ENCODE peak calls at places on chromosome 18, in five cellular contexts. V, U, Y, J and C are unnamed samples.

GRCh38 chr18:28725876-28726275 is 548.9 kb upstream of the CDH2 start:
- DNase-seq in V (no peak), U (no peak), Y (no peak), J (no peak), C (no peak)

GRCh38 chr18:2889761-2890192 is 43.0 kb downstream of the EMILIN2 start:
- DNase-seq in V (no peak), U (no peak), Y (peak), J (no peak), C (no peak)

GRCh38 chr18:12304351-12305210 is 3.5 kb upstream of the TUBB6 start:
- DNase-seq in V (no peak), U (no peak), Y (no peak), J (no peak), C (no peak)

GRCh38 chr18:73258375-73259087 is 390.7 kb upstream of the NETO1 start:
- DNase-seq in V (no peak), U (no peak), Y (no peak), J (no peak), C (no peak)

GRCh38 chr18:21123290-21123926 is 11.8 kb upstream of the ROCK1 start:
- DNase-seq in V (no peak), U (no peak), Y (no peak), J (no peak), C (no peak)

GRCh38 chr18:8188196-8188595 is 421.0 kb upstream of the RAB12 start:
- DNase-seq in V (no peak), U (no peak), Y (peak), J (no peak), C (no peak)

GRCh38 chr18:5294618-5295230 is 802 bp downstream of the ZBTB14 start:
- DNase-seq in V (peak), U (peak), Y (peak), J (peak), C (no peak)

GRCh38 chr18:70322928-70323327 is 34.1 kb downstream of the SOCS6 start:
- DNase-seq in V (no peak), U (no peak), Y (peak), J (no peak), C (peak)

GRCh38 chr18:58766164-58766563 is 94.9 kb downstream of the MALT1 start:
- DNase-seq in V (no peak), U (no peak), Y (no peak), J (no peak), C (no peak)

GRCh38 chr18:69161383-69162028 is 239.2 kb upstream of the DOK6 start:
- DNase-seq in V (no peak), U (no peak), Y (peak), J (no peak), C (no peak)

GRCh38 chr18:41320090-41320489 is 634.9 kb upstream of the PIK3C3 start:
- DNase-seq in V (no peak), U (no peak), Y (no peak), J (no peak), C (no peak)

GRCh38 chr18:8609711-8610441 is 639 bp downstream of the RAB12 start:
- DNase-seq in V (peak), U (peak), Y (no peak), J (no peak), C (no peak)

GRCh38 chr18:77061946-77062517 is 70.6 kb downstream of the MBP start:
- DNase-seq in V (no peak), U (no peak), Y (no peak), J (no peak), C (no peak)

GRCh38 chr18:46097378-46097852 is 681 bp downstream of the ATP5F1A start:
- DNase-seq in V (no peak), U (no peak), Y (no peak), J (no peak), C (no peak)

GRCh38 chr18:54561864-54562263 is 29.2 kb upstream of the DYNAP start:
- DNase-seq in V (no peak), U (no peak), Y (no peak), J (no peak), C (no peak)

GRCh38 chr18:21112140-21112473 is 494 bp upstream of the ROCK1 start:
- DNase-seq in V (no peak), U (no peak), Y (no peak), J (no peak), C (no peak)

GRCh38 chr18:58303363-58303762 is 259.3 kb downstream of the NEDD4L start:
- DNase-seq in V (no peak), U (no peak), Y (no peak), J (no peak), C (no peak)

GRCh38 chr18:11955299-11956029 is 25.8 kb upstream of the IMPA2 start:
- DNase-seq in V (no peak), U (peak), Y (peak), J (no peak), C (peak)

GRCh38 chr18:22827216-22827615 is 105.9 kb upstream of the RBBP8 start:
- DNase-seq in V (no peak), U (no peak), Y (peak), J (no peak), C (no peak)

GRCh38 chr18:64115906-64116305 is 33.0 kb downstream of the LINC00305 start:
- DNase-seq in V (no peak), U (no peak), Y (no peak), J (no peak), C (peak)

GRCh38 chr18:23107718-23108117 is 27.6 kb upstream of the CABLES1 start:
- DNase-seq in V (no peak), U (no peak), Y (no peak), J (no peak), C (no peak)

GRCh38 chr18:73683618-73684238 is 463.9 kb downstream of the FBXO15 start:
- DNase-seq in V (no peak), U (no peak), Y (peak), J (no peak), C (no peak)

GRCh38 chr18:9743200-9744016 is 35.3 kb downstream of the RAB31 start:
- DNase-seq in V (no peak), U (no peak), Y (peak), J (no peak), C (peak)
- H3K4me3 ChIP-seq in V (peak), U (peak), Y (no peak), J (peak), C (no peak)

DNA sequence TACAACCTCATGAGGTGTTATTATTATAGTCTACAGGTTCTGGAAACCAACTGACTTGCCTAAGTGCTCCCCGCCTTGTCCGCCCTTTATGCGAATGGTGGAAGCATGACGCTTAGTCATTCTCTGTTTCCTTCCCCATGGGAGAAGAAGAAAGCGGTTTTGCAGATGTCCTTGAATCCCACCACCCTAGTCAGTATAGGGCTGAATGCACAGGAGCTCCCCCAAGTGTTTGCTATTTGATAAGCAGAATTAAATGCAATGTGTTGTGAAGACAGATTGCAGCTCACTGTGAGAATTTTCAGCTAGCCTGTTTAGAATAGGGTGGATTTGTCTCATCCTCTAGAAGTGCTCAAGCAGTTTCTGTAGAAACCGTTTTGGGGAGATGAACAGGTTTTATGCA is 652.0 kb downstream of the DCC start:
- DNase-seq in V (no peak), U (no peak), Y (no peak), J (no peak), C (no peak)
- TF ChIP-seq CTCF in V (peak), U (peak), Y (no peak), J (no peak), C (peak)

GRCh38 chr18:79804130-79804772 is 6.5 kb downstream of the KCNG2 start:
- DNase-seq in V (no peak), U (peak), Y (no peak), J (no peak), C (no peak)

GRCh38 chr18:79803611-79804051 is 5.9 kb downstream of the KCNG2 start:
- DNase-seq in V (no peak), U (peak), Y (no peak), J (no peak), C (no peak)

GRCh38 chr18:79806976-79807841 is 9.5 kb downstream of the KCNG2 start:
- DNase-seq in V (no peak), U (peak), Y (no peak), J (no peak), C (no peak)

GRCh38 chr18:79805926-79806487 is 8.3 kb downstream of the KCNG2 start:
- DNase-seq in V (no peak), U (peak), Y (no peak), J (no peak), C (no peak)

DNA sequence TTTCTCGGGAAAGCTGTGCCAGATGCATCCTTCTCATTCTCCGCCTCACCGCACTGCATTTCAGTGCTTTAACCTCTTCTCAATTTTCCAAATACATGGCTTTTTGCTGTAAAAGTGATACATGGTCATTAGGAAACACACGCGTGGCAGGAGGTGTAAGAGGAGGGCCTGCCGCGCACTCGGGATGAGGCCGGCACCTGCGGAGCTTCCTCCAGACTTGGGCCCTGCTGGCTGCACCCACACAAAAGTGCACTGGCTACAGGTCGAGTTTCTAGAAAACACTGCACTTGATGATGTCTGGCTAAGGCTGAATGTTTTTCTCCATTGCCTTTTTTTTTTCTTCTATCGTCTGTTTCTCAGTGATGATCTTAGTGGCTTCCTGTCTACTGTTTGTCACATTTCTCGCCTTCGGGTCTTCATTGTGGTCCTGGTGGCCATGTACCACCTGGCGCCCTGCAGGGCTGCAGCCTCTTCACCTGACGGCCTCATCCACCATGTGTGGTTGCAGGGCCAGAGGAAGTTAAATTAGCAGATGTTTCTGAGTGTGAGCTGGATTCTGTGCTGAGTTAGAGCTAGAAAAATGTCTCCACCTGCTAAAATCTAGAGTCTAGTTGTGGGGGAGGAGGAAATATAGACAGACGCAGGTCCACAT is 7.6 kb downstream of the KCNG2 start:
- DNase-seq in V (no peak), U (peak), Y (no peak), J (no peak), C (no peak)
- H3K4me3 ChIP-seq in V (no peak), U (no peak), Y (no peak), J (no peak), C (no peak)

GRCh38 chr18:6712401-6712800 is 17.1 kb upstream of the ARHGAP28 start:
- DNase-seq in V (no peak), U (no peak), Y (no peak), J (no peak), C (no peak)

GRCh38 chr18:6719098-6719913 is 10.2 kb upstream of the ARHGAP28 start:
- DNase-seq in V (no peak), U (no peak), Y (no peak), J (no peak), C (no peak)

GRCh38 chr18:6718255-6718654 is 11.3 kb upstream of the ARHGAP28 start:
- DNase-seq in V (no peak), U (no peak), Y (no peak), J (no peak), C (no peak)

GRCh38 chr18:6708880-6709279 is 20.6 kb upstream of the ARHGAP28 start:
- DNase-seq in V (no peak), U (no peak), Y (no peak), J (no peak), C (no peak)

DNA sequence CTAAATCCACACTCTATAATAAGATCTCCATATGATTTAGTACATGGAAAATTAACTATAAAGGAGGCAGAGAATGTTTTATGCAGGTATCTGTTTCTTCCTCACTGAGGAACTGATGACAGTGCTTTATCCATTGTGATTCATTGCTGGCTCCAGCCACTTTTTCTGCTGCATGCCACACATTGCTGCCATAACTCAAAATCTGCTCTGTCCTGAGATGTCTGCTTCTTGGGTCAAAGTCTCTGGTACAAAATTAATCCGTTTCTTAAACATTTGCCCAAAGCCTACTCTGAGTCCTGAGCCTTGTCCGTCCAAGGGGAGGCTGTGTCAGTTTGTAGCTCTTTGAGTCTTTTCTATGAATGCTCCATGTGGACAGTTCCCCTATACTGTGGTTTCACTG is 15.5 kb upstream of the ARHGAP28 start:
- DNase-seq in V (no peak), U (no peak), Y (no peak), J (no peak), C (no peak)
- TF ChIP-seq CTCF in V (no peak), U (no peak), Y (no peak), J (no peak), C (no peak)